ENCODE peak calls at places on chromosomes 6 and 20, in five cellular contexts. One of them, this sample, is unnamed.

GRCh38 chr20:38208088-38208487 is 43.0 kb upstream of the TGM2 start:
- DNase-seq in B cell: no peak
- DNase-seq in tibial artery: peak
- DNase-seq in HCEC 1CT: no peak
- DNase-seq in GM23248: no peak
- DNase-seq in this sample: no peak

GRCh38 chr20:44422083-44422482 is 53.6 kb upstream of the TTPAL start:
- DNase-seq in tibial artery: no peak
- DNase-seq in GM23248: peak
- DNase-seq in HCEC 1CT: peak
- DNase-seq in B cell: no peak
- DNase-seq in this sample: no peak

GRCh38 chr6:144606041-144606440 is 320.9 kb downstream of the UTRN start:
- DNase-seq in HCEC 1CT: no peak
- DNase-seq in GM23248: no peak
- DNase-seq in tibial artery: no peak
- DNase-seq in B cell: no peak
- DNase-seq in this sample: no peak

GRCh38 chr6:137240168-137240567 is 21.0 kb upstream of the IFNGR1 start:
- DNase-seq in GM23248: peak
- DNase-seq in HCEC 1CT: peak
- DNase-seq in B cell: no peak
- DNase-seq in tibial artery: peak
- DNase-seq in this sample: peak

GRCh38 chr6:4008324-4009047 is 70.5 kb downstream of the FAM217A start:
- DNase-seq in HCEC 1CT: peak
- DNase-seq in GM23248: peak
- DNase-seq in tibial artery: no peak
- DNase-seq in B cell: peak
- DNase-seq in this sample: no peak

GRCh38 chr20:22453244-22454080 is 130.9 kb downstream of the FOXA2 start:
- DNase-seq in B cell: no peak
- DNase-seq in GM23248: peak
- DNase-seq in HCEC 1CT: no peak
- DNase-seq in tibial artery: no peak
- DNase-seq in this sample: no peak

GRCh38 chr6:163867518-163868292 is 453.2 kb downstream of the QKI start:
- DNase-seq in HCEC 1CT: no peak
- DNase-seq in GM23248: no peak
- DNase-seq in tibial artery: no peak
- DNase-seq in B cell: no peak
- DNase-seq in this sample: no peak

GRCh38 chr6:151494235-151494950 is 576 bp downstream of the CCDC170 start:
- DNase-seq in tibial artery: peak
- DNase-seq in GM23248: peak
- DNase-seq in B cell: peak
- DNase-seq in HCEC 1CT: peak
- DNase-seq in this sample: no peak

GRCh38 chr6:169156108-169156821 is 97.4 kb downstream of the THBS2 start:
- DNase-seq in B cell: no peak
- DNase-seq in HCEC 1CT: peak
- DNase-seq in GM23248: no peak
- DNase-seq in tibial artery: peak
- DNase-seq in this sample: no peak

GRCh38 chr6:2426561-2427340 is 181.3 kb upstream of the GMDS start:
- DNase-seq in tibial artery: no peak
- DNase-seq in B cell: no peak
- DNase-seq in HCEC 1CT: peak
- DNase-seq in GM23248: peak
- DNase-seq in this sample: peak

This sample was measured in GM04503.